ENCODE peak calls at places on chromosomes 1 and 21, in five cellular contexts. Y is AG04450, S is DND-41, I is PC-3, O is sigmoid colon. X is an unnamed sample.

GRCh38 chr1:7987528-7987927 is 26.0 kb downstream of the PARK7 start:
- DNase-seq in S (no peak), O (no peak), I (no peak), Y (no peak), X (no peak)

GRCh38 chr1:110205591-110206155 is 4.4 kb upstream of the KCNC4 start:
- DNase-seq in S (no peak), O (no peak), I (no peak), Y (no peak), X (no peak)

GRCh38 chr21:21010698-21011097 is 12.5 kb downstream of the NCAM2 start:
- DNase-seq in S (no peak), I (no peak), O (no peak), Y (no peak), X (no peak)

GRCh38 chr1:2590233-2591141 is 3.9 kb downstream of the PRXL2B start:
- DNase-seq in S (no peak), O (peak), Y (no peak), I (no peak), X (no peak)

GRCh38 chr1:72322910-72323309 is 40.6 kb upstream of the NEGR1 start:
- DNase-seq in S (no peak), O (no peak), I (no peak), Y (no peak), X (no peak)

GRCh38 chr1:13588946-13589345 is 5.3 kb downstream of the PDPN start:
- DNase-seq in Y (no peak), S (no peak), I (no peak), O (no peak), X (no peak)

GRCh38 chr1:205204552-205204951 is 7.0 kb downstream of the DSTYK start:
- DNase-seq in O (no peak), Y (no peak), S (no peak), I (no peak), X (no peak)

GRCh38 chr1:207868769-207869721 is 41.9 kb downstream of the CD34 start:
- DNase-seq in S (peak), O (peak), I (peak), Y (no peak), X (peak)

GRCh38 chr1:78369546-78369945 is 121.2 kb upstream of the PTGFR start:
- DNase-seq in S (no peak), I (no peak), Y (no peak), O (no peak), X (no peak)

GRCh38 chr1:235075121-235075954 is 53.3 kb downstream of the TOMM20 start:
- DNase-seq in Y (peak), O (peak), S (no peak), I (peak), X (peak)

GRCh38 chr1:38477811-38478210 is 381.8 kb downstream of the RRAGC start:
- DNase-seq in I (no peak), Y (no peak), S (no peak), O (no peak), X (no peak)

GRCh38 chr1:64877151-64877550 is 89.2 kb downstream of the JAK1 start:
- DNase-seq in S (peak), Y (no peak), O (no peak), I (no peak), X (no peak)

GRCh38 chr1:55623339-55623738 is 408.2 kb upstream of the USP24 start:
- DNase-seq in S (no peak), Y (peak), O (peak), I (no peak), X (no peak)

GRCh38 chr1:54016343-54017282 is 1.4 kb downstream of the LDLRAD1 start:
- DNase-seq in S (peak), I (peak), Y (no peak), O (no peak), X (no peak)

GRCh38 chr1:44053394-44053793 is 22.1 kb upstream of the SLC6A9 start:
- DNase-seq in Y (no peak), O (no peak), S (no peak), I (no peak), X (no peak)

GRCh38 chr1:182786223-182787001 is 3.2 kb upstream of the NPL start:
- DNase-seq in S (peak), Y (peak), O (peak), I (peak), X (no peak)

GRCh38 chr1:51284487-51284954 is 45.8 kb downstream of the TTC39A start:
- DNase-seq in I (no peak), Y (no peak), O (no peak), S (no peak), X (no peak)

GRCh38 chr21:25573409-25574206 is 33.7 kb downstream of the MRPL39 start:
- DNase-seq in I (peak), O (no peak), Y (peak), S (peak), X (no peak)

GRCh38 chr1:244248426-244248825 is 197.3 kb downstream of the ZBTB18 start:
- DNase-seq in O (no peak), Y (no peak), I (no peak), S (no peak), X (no peak)

GRCh38 chr1:213457733-213458132 is 406.7 kb downstream of the RPS6KC1 start:
- DNase-seq in I (no peak), O (no peak), S (no peak), Y (no peak), X (no peak)

GRCh38 chr1:1228187-1228586 is 3.6 kb downstream of the SDF4 start:
- DNase-seq in O (no peak), I (no peak), Y (no peak), S (no peak), X (no peak)

GRCh38 chr1:109274533-109275476 is 8.1 kb downstream of the PSRC1 start:
- DNase-seq in I (peak), Y (no peak), S (no peak), O (peak), X (no peak)

GRCh38 chr21:36425286-36425685 is 40.1 kb downstream of the CHAF1B start:
- DNase-seq in I (no peak), O (no peak), S (no peak), Y (peak), X (no peak)

GRCh38 chr1:165738794-165739193 is 29.9 kb downstream of the TMCO1 start:
- DNase-seq in O (no peak), Y (no peak), I (no peak), S (no peak), X (peak)

GRCh38 chr1:41021526-41022308 is at the start of gene SLFNL1:
- DNase-seq in I (no peak), O (no peak), Y (peak), S (no peak), X (no peak)

GRCh38 chr1:36161656-36162531 is 5.9 kb downstream of the MAP7D1 start:
- DNase-seq in I (peak), O (no peak), S (peak), Y (no peak), X (peak)

GRCh38 chr1:40981702-40982448 is 2.4 kb downstream of the CTPS1 start:
- DNase-seq in O (no peak), I (no peak), Y (no peak), S (no peak), X (no peak)

GRCh38 chr21:38909109-38909508 is 103.4 kb downstream of the ETS2 start:
- DNase-seq in I (no peak), O (no peak), Y (no peak), S (no peak), X (no peak)

GRCh38 chr1:184889902-184890301 is 84.4 kb downstream of the NIBAN1 start:
- DNase-seq in I (no peak), O (no peak), S (no peak), Y (no peak), X (no peak)

GRCh38 chr1:106620521-106620954 is 435.9 kb upstream of the PRMT6 start:
- DNase-seq in I (peak), O (peak), Y (no peak), S (no peak), X (no peak)

GRCh38 chr1:240888039-240888786 is 276.3 kb upstream of the GREM2 start:
- DNase-seq in Y (no peak), S (peak), O (no peak), I (peak), X (peak)

GRCh38 chr1:11967028-11967547 is 13.2 kb upstream of the MFN2 start:
- DNase-seq in O (no peak), S (no peak), Y (no peak), I (peak), X (no peak)

GRCh38 chr1:243882276-243882675 is 32.2 kb upstream of the AKT3 start:
- DNase-seq in O (no peak), I (peak), S (no peak), Y (peak), X (no peak)

GRCh38 chr1:39507230-39507928 is 15.9 kb downstream of the BMP8A start:
- DNase-seq in Y (no peak), I (peak), O (peak), S (no peak), X (no peak)

GRCh38 chr1:171984850-171985485 is 143.7 kb downstream of the DNM3 start:
- DNase-seq in I (peak), Y (no peak), O (no peak), S (no peak), X (no peak)

GRCh38 chr1:9827558-9828185 is 3.9 kb upstream of the CLSTN1 start:
- DNase-seq in S (no peak), O (no peak), I (no peak), Y (no peak), X (no peak)

GRCh38 chr1:154407866-154408777 is 3.0 kb downstream of the IL6R start:
- DNase-seq in O (peak), I (no peak), Y (no peak), S (no peak), X (no peak)

GRCh38 chr1:24018611-24019580 is 38.8 kb upstream of the SRSF10 start:
- DNase-seq in I (peak), Y (peak), S (no peak), O (peak), X (no peak)

GRCh38 chr1:97919568-97920261 is 1.1 kb downstream of the DPYD start:
- DNase-seq in Y (no peak), S (no peak), I (peak), O (no peak), X (no peak)

GRCh38 chr21:44846201-44846484 is 27.3 kb downstream of the PTTG1IP start:
- DNase-seq in Y (no peak), I (no peak), S (no peak), O (no peak), X (no peak)

GRCh38 chr21:44844256-44844655 is 26.4 kb upstream of the SUMO3 start:
- DNase-seq in S (no peak), O (no peak), Y (no peak), I (no peak), X (no peak)

GRCh38 chr21:44847261-44848056 is 26.0 kb downstream of the PTTG1IP start:
- DNase-seq in Y (no peak), I (no peak), S (no peak), O (no peak), X (no peak)

GRCh38 chr21:44846485-44847260 is 26.8 kb downstream of the PTTG1IP start:
- DNase-seq in O (peak), Y (no peak), S (no peak), I (peak), X (no peak)

DNA sequence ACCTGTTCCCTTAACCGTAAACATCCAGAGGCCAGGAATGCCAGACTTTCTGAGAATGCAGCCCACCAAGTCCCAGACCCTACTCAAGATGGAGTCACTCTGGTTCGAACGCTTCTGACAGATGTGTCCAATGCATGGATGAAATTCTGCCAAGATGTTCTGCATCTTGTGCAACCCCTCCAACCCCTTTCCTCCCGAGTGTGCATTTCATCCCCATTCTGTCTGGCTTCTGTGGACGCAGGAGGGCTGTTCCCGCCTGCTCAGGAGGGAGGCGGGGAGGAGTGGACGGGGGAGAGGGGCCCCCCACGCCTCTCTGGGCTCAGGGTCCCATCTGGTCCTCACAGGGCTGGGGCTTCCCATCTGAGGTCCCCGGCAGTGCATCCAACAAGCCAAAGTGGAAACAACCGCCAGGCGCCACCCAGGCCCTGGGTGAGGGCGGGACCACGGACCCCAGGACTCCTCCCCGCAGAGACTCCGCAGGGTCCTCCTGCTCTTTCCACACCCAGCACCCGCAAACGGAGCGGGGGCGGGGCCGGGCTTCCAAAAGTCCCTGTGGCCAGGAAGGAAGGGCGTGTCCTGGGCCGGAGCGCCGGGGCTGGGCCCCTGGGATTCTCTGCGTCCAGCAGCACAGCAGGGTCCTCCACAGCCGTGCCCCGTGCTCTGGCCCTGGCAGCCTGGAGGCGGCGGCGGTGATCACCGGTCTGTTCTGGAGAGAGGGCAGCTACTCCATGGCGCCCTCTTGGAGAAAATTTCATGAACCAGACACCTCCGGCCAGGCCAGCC is 27.7 kb upstream of the SUMO3 start:
- DNase-seq in O (peak), I (peak), Y (no peak), S (no peak), X (peak)
- H3K4me3 ChIP-seq in O (peak), I (peak), Y (peak), S (no peak), X (peak)

GRCh38 chr1:226187380-226187779 is 839 bp upstream of the ACBD3 start:
- DNase-seq in I (no peak), S (no peak), O (no peak), Y (no peak), X (no peak)

GRCh38 chr1:226186124-226187018 is at the start of gene ACBD3:
- DNase-seq in I (peak), O (peak), S (peak), Y (peak), X (peak)

GRCh38 chr1:226185153-226186036 is 1.1 kb downstream of the ACBD3 start:
- DNase-seq in O (no peak), S (no peak), I (peak), Y (no peak), X (no peak)

GRCh38 chr1:226187019-226187322 is 430 bp upstream of the ACBD3 start:
- DNase-seq in O (no peak), I (no peak), S (no peak), Y (no peak), X (no peak)

DNA sequence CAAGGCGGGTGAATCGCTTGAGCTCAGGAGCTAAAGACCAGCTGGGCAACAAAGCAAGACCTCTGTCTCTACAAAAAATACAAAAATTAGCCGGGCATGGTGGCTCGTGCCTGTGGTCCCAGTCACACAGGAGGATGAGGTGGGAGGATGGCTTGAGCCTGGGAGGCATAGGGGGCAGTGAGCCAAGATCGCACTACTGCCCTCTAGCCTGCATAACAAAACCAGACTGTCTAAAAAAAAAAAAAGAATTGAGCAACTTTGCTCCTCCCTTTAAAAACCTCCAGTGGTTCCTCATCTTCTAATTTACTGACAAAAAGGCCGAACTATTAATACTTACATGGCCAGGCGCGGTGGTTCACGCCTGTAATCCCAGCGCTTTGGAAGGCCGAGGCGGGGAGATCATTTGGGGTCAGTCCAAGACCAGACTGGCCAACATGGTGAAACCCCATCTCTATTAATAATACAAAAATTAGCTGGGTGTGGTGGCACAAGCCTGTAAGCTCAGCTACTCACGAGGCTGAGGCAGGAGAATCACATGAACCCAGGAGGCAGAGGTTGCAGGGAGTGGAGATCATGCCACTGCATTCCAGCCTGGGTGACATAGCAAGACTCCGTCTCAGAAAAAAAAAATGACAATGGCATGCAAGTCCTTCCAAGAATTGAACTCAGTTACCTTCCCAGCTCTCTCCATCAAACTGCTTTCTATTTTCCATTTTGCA is 4.4 kb downstream of the ACBD3 start:
- DNase-seq in I (peak), O (peak), Y (no peak), S (no peak), X (peak)
- TF ChIP-seq CTCF in I (peak), O (no peak), Y (peak), S (no peak), X (peak)

GRCh38 chr1:151832318-151832984 is 849 bp upstream of the RORC start:
- DNase-seq in S (no peak), O (peak), Y (no peak), I (peak), X (no peak)
- H3K4me3 ChIP-seq in S (no peak), O (no peak), Y (no peak), I (no peak), X (no peak)

GRCh38 chr1:85850238-85850637 is 142.0 kb upstream of the ZNHIT6 start:
- DNase-seq in O (no peak), I (peak), Y (peak), S (no peak), X (no peak)
- TF ChIP-seq CTCF in O (no peak), I (peak), Y (peak), S (peak), X (no peak)